ENCODE peak calls at places on chromosomes 2 and 18, in nine cellular contexts. One of them, this sample, is unnamed.
A peak's percentile ranks its signal among the peaks of the same experiment; 100 is the strongest.

GRCh38 chr2:170824526-170825015 is 7.9 kb downstream of the GAD1 start:
- DNase-seq in GM19239: no peak
- DNase-seq in fibroblast of the conjunctiva: no peak
- DNase-seq in coronary artery: no peak
- DNase-seq in stimulated activated CD4-positive, alpha-beta T cell treated with anti-CD3 and anti-CD28 coated beads, Interleukin-15, amount 100 ng/mL, for 24 hours: no peak
- DNase-seq in activated CD4-positive, alpha-beta T cell treated with anti-CD3 and anti-CD28 coated beads, Interleukin-2, amount 10 ng/mL, durations not matched to agents 7 days and 5 days: no peak
- DNase-seq in amygdala: no peak
- DNase-seq in iris pigment epithelial cell: no peak
- DNase-seq in head of caudate nucleus: no peak
- DNase-seq in this sample: no peak

GRCh38 chr2:9473985-9474360 is 378 bp upstream of the IAH1 start:
- DNase-seq in GM19239: peak; percentile 56
- DNase-seq in fibroblast of the conjunctiva: no peak
- DNase-seq in coronary artery: no peak
- DNase-seq in stimulated activated CD4-positive, alpha-beta T cell treated with anti-CD3 and anti-CD28 coated beads, Interleukin-15, amount 100 ng/mL, for 24 hours: peak; percentile 71
- DNase-seq in activated CD4-positive, alpha-beta T cell treated with anti-CD3 and anti-CD28 coated beads, Interleukin-2, amount 10 ng/mL, durations not matched to agents 7 days and 5 days: peak; percentile 79
- DNase-seq in amygdala: peak; percentile 63
- DNase-seq in iris pigment epithelial cell: peak; percentile 22
- DNase-seq in head of caudate nucleus: peak; percentile 76
- DNase-seq in this sample: no peak

GRCh38 chr18:9750606-9751304 is 42.7 kb downstream of the RAB31 start:
- DNase-seq in GM19239: no peak
- DNase-seq in fibroblast of the conjunctiva: no peak
- DNase-seq in coronary artery: peak; percentile 9
- DNase-seq in stimulated activated CD4-positive, alpha-beta T cell treated with anti-CD3 and anti-CD28 coated beads, Interleukin-15, amount 100 ng/mL, for 24 hours: no peak
- DNase-seq in activated CD4-positive, alpha-beta T cell treated with anti-CD3 and anti-CD28 coated beads, Interleukin-2, amount 10 ng/mL, durations not matched to agents 7 days and 5 days: no peak
- DNase-seq in amygdala: no peak
- DNase-seq in iris pigment epithelial cell: no peak
- DNase-seq in head of caudate nucleus: no peak
- DNase-seq in this sample: no peak

GRCh38 chr2:29742641-29743040 is 178.7 kb downstream of the ALK start:
- DNase-seq in GM19239: no peak
- DNase-seq in fibroblast of the conjunctiva: no peak
- DNase-seq in coronary artery: no peak
- DNase-seq in stimulated activated CD4-positive, alpha-beta T cell treated with anti-CD3 and anti-CD28 coated beads, Interleukin-15, amount 100 ng/mL, for 24 hours: no peak
- DNase-seq in activated CD4-positive, alpha-beta T cell treated with anti-CD3 and anti-CD28 coated beads, Interleukin-2, amount 10 ng/mL, durations not matched to agents 7 days and 5 days: no peak
- DNase-seq in amygdala: peak; percentile 5
- DNase-seq in iris pigment epithelial cell: no peak
- DNase-seq in head of caudate nucleus: peak; percentile 9
- DNase-seq in this sample: no peak

GRCh38 chr2:239601880-239602279 is 201.1 kb upstream of the HDAC4 start:
- DNase-seq in GM19239: no peak
- DNase-seq in fibroblast of the conjunctiva: no peak
- DNase-seq in coronary artery: peak; percentile 55
- DNase-seq in stimulated activated CD4-positive, alpha-beta T cell treated with anti-CD3 and anti-CD28 coated beads, Interleukin-15, amount 100 ng/mL, for 24 hours: no peak
- DNase-seq in activated CD4-positive, alpha-beta T cell treated with anti-CD3 and anti-CD28 coated beads, Interleukin-2, amount 10 ng/mL, durations not matched to agents 7 days and 5 days: no peak
- DNase-seq in amygdala: no peak
- DNase-seq in iris pigment epithelial cell: no peak
- DNase-seq in head of caudate nucleus: no peak
- DNase-seq in this sample: no peak

GRCh38 chr2:70397186-70397585 is 95.3 kb upstream of the FAM136A start:
- DNase-seq in GM19239: no peak
- DNase-seq in fibroblast of the conjunctiva: no peak
- DNase-seq in coronary artery: no peak
- DNase-seq in stimulated activated CD4-positive, alpha-beta T cell treated with anti-CD3 and anti-CD28 coated beads, Interleukin-15, amount 100 ng/mL, for 24 hours: no peak
- DNase-seq in activated CD4-positive, alpha-beta T cell treated with anti-CD3 and anti-CD28 coated beads, Interleukin-2, amount 10 ng/mL, durations not matched to agents 7 days and 5 days: no peak
- DNase-seq in amygdala: no peak
- DNase-seq in iris pigment epithelial cell: no peak
- DNase-seq in head of caudate nucleus: no peak
- DNase-seq in this sample: no peak

GRCh38 chr2:170170281-170171035 is 7.5 kb upstream of the MYO3B start:
- DNase-seq in GM19239: no peak
- DNase-seq in fibroblast of the conjunctiva: no peak
- DNase-seq in coronary artery: no peak
- DNase-seq in stimulated activated CD4-positive, alpha-beta T cell treated with anti-CD3 and anti-CD28 coated beads, Interleukin-15, amount 100 ng/mL, for 24 hours: no peak
- DNase-seq in activated CD4-positive, alpha-beta T cell treated with anti-CD3 and anti-CD28 coated beads, Interleukin-2, amount 10 ng/mL, durations not matched to agents 7 days and 5 days: no peak
- DNase-seq in amygdala: no peak
- DNase-seq in iris pigment epithelial cell: no peak
- DNase-seq in head of caudate nucleus: no peak
- DNase-seq in this sample: no peak

GRCh38 chr18:50644807-50645206 is 84.9 kb downstream of the MAPK4 start:
- DNase-seq in GM19239: no peak
- DNase-seq in fibroblast of the conjunctiva: no peak
- DNase-seq in coronary artery: no peak
- DNase-seq in stimulated activated CD4-positive, alpha-beta T cell treated with anti-CD3 and anti-CD28 coated beads, Interleukin-15, amount 100 ng/mL, for 24 hours: no peak
- DNase-seq in activated CD4-positive, alpha-beta T cell treated with anti-CD3 and anti-CD28 coated beads, Interleukin-2, amount 10 ng/mL, durations not matched to agents 7 days and 5 days: no peak
- DNase-seq in amygdala: no peak
- DNase-seq in iris pigment epithelial cell: peak; percentile 28
- DNase-seq in head of caudate nucleus: no peak
- DNase-seq in this sample: peak; percentile 65

GRCh38 chr18:41128545-41128944 is 826.5 kb upstream of the PIK3C3 start:
- DNase-seq in GM19239: no peak
- DNase-seq in fibroblast of the conjunctiva: no peak
- DNase-seq in coronary artery: no peak
- DNase-seq in stimulated activated CD4-positive, alpha-beta T cell treated with anti-CD3 and anti-CD28 coated beads, Interleukin-15, amount 100 ng/mL, for 24 hours: no peak
- DNase-seq in activated CD4-positive, alpha-beta T cell treated with anti-CD3 and anti-CD28 coated beads, Interleukin-2, amount 10 ng/mL, durations not matched to agents 7 days and 5 days: no peak
- DNase-seq in amygdala: no peak
- DNase-seq in iris pigment epithelial cell: peak; percentile 86
- DNase-seq in head of caudate nucleus: no peak
- DNase-seq in this sample: no peak

GRCh38 chr2:56195563-56195962 is 11.8 kb downstream of the CCDC85A start:
- DNase-seq in GM19239: no peak
- DNase-seq in fibroblast of the conjunctiva: no peak
- DNase-seq in coronary artery: no peak
- DNase-seq in stimulated activated CD4-positive, alpha-beta T cell treated with anti-CD3 and anti-CD28 coated beads, Interleukin-15, amount 100 ng/mL, for 24 hours: no peak
- DNase-seq in activated CD4-positive, alpha-beta T cell treated with anti-CD3 and anti-CD28 coated beads, Interleukin-2, amount 10 ng/mL, durations not matched to agents 7 days and 5 days: no peak
- DNase-seq in amygdala: no peak
- DNase-seq in iris pigment epithelial cell: peak; percentile 69
- DNase-seq in head of caudate nucleus: no peak
- DNase-seq in this sample: no peak

GRCh38 chr2:205706769-205707375 is 24.6 kb downstream of the NRP2 start:
- DNase-seq in GM19239: peak; percentile 34
- DNase-seq in fibroblast of the conjunctiva: no peak
- DNase-seq in coronary artery: no peak
- DNase-seq in stimulated activated CD4-positive, alpha-beta T cell treated with anti-CD3 and anti-CD28 coated beads, Interleukin-15, amount 100 ng/mL, for 24 hours: peak; percentile 52
- DNase-seq in activated CD4-positive, alpha-beta T cell treated with anti-CD3 and anti-CD28 coated beads, Interleukin-2, amount 10 ng/mL, durations not matched to agents 7 days and 5 days: peak; percentile 54
- DNase-seq in amygdala: peak; percentile 62
- DNase-seq in iris pigment epithelial cell: peak; percentile 98
- DNase-seq in head of caudate nucleus: no peak
- DNase-seq in this sample: no peak

GRCh38 chr2:157418215-157418614 is 25.7 kb downstream of the CYTIP start:
- DNase-seq in GM19239: no peak
- DNase-seq in fibroblast of the conjunctiva: no peak
- DNase-seq in coronary artery: no peak
- DNase-seq in stimulated activated CD4-positive, alpha-beta T cell treated with anti-CD3 and anti-CD28 coated beads, Interleukin-15, amount 100 ng/mL, for 24 hours: no peak
- DNase-seq in activated CD4-positive, alpha-beta T cell treated with anti-CD3 and anti-CD28 coated beads, Interleukin-2, amount 10 ng/mL, durations not matched to agents 7 days and 5 days: peak; percentile 57
- DNase-seq in amygdala: no peak
- DNase-seq in iris pigment epithelial cell: no peak
- DNase-seq in head of caudate nucleus: no peak
- DNase-seq in this sample: no peak

GRCh38 chr2:239928457-239929350 is 96.4 kb downstream of the NDUFA10 start:
- DNase-seq in GM19239: no peak
- DNase-seq in fibroblast of the conjunctiva: no peak
- DNase-seq in coronary artery: peak; percentile 69
- DNase-seq in stimulated activated CD4-positive, alpha-beta T cell treated with anti-CD3 and anti-CD28 coated beads, Interleukin-15, amount 100 ng/mL, for 24 hours: no peak
- DNase-seq in activated CD4-positive, alpha-beta T cell treated with anti-CD3 and anti-CD28 coated beads, Interleukin-2, amount 10 ng/mL, durations not matched to agents 7 days and 5 days: no peak
- DNase-seq in amygdala: peak; percentile 91
- DNase-seq in iris pigment epithelial cell: no peak
- DNase-seq in head of caudate nucleus: peak; percentile 85
- DNase-seq in this sample: peak; percentile 72

GRCh38 chr18:62187543-62188378 is 706 bp downstream of the RELCH start:
- DNase-seq in GM19239: no peak
- DNase-seq in fibroblast of the conjunctiva: no peak
- DNase-seq in coronary artery: peak; percentile 71
- DNase-seq in stimulated activated CD4-positive, alpha-beta T cell treated with anti-CD3 and anti-CD28 coated beads, Interleukin-15, amount 100 ng/mL, for 24 hours: peak; percentile 37
- DNase-seq in activated CD4-positive, alpha-beta T cell treated with anti-CD3 and anti-CD28 coated beads, Interleukin-2, amount 10 ng/mL, durations not matched to agents 7 days and 5 days: peak; percentile 36
- DNase-seq in amygdala: peak; percentile 17
- DNase-seq in iris pigment epithelial cell: peak; percentile 37
- DNase-seq in head of caudate nucleus: peak; percentile 42
- DNase-seq in this sample: no peak

GRCh38 chr2:30382995-30383394 is 64.1 kb upstream of the LCLAT1 start:
- DNase-seq in GM19239: no peak
- DNase-seq in fibroblast of the conjunctiva: no peak
- DNase-seq in coronary artery: no peak
- DNase-seq in stimulated activated CD4-positive, alpha-beta T cell treated with anti-CD3 and anti-CD28 coated beads, Interleukin-15, amount 100 ng/mL, for 24 hours: no peak
- DNase-seq in activated CD4-positive, alpha-beta T cell treated with anti-CD3 and anti-CD28 coated beads, Interleukin-2, amount 10 ng/mL, durations not matched to agents 7 days and 5 days: no peak
- DNase-seq in amygdala: peak; percentile 11
- DNase-seq in iris pigment epithelial cell: no peak
- DNase-seq in head of caudate nucleus: no peak
- DNase-seq in this sample: no peak

GRCh38 chr2:100621371-100621910 is 58.6 kb downstream of the PDCL3 start:
- DNase-seq in GM19239: no peak
- DNase-seq in fibroblast of the conjunctiva: no peak
- DNase-seq in coronary artery: no peak
- DNase-seq in stimulated activated CD4-positive, alpha-beta T cell treated with anti-CD3 and anti-CD28 coated beads, Interleukin-15, amount 100 ng/mL, for 24 hours: no peak
- DNase-seq in activated CD4-positive, alpha-beta T cell treated with anti-CD3 and anti-CD28 coated beads, Interleukin-2, amount 10 ng/mL, durations not matched to agents 7 days and 5 days: no peak
- DNase-seq in amygdala: no peak
- DNase-seq in iris pigment epithelial cell: no peak
- DNase-seq in head of caudate nucleus: no peak
- DNase-seq in this sample: peak; percentile 4

GRCh38 chr2:11071207-11071606 is 84.1 kb upstream of the SLC66A3 start:
- DNase-seq in GM19239: no peak
- DNase-seq in fibroblast of the conjunctiva: no peak
- DNase-seq in coronary artery: peak; percentile 45
- DNase-seq in stimulated activated CD4-positive, alpha-beta T cell treated with anti-CD3 and anti-CD28 coated beads, Interleukin-15, amount 100 ng/mL, for 24 hours: peak; percentile 24
- DNase-seq in activated CD4-positive, alpha-beta T cell treated with anti-CD3 and anti-CD28 coated beads, Interleukin-2, amount 10 ng/mL, durations not matched to agents 7 days and 5 days: no peak
- DNase-seq in amygdala: no peak
- DNase-seq in iris pigment epithelial cell: peak; percentile 25
- DNase-seq in head of caudate nucleus: no peak
- DNase-seq in this sample: no peak

GRCh38 chr2:37583867-37584266 is 87.6 kb downstream of the CDC42EP3 start:
- DNase-seq in GM19239: no peak
- DNase-seq in fibroblast of the conjunctiva: no peak
- DNase-seq in coronary artery: no peak
- DNase-seq in stimulated activated CD4-positive, alpha-beta T cell treated with anti-CD3 and anti-CD28 coated beads, Interleukin-15, amount 100 ng/mL, for 24 hours: no peak
- DNase-seq in activated CD4-positive, alpha-beta T cell treated with anti-CD3 and anti-CD28 coated beads, Interleukin-2, amount 10 ng/mL, durations not matched to agents 7 days and 5 days: no peak
- DNase-seq in amygdala: no peak
- DNase-seq in iris pigment epithelial cell: no peak
- DNase-seq in head of caudate nucleus: no peak
- DNase-seq in this sample: no peak

GRCh38 chr2:75557474-75558131 is 3.1 kb downstream of the EVA1A start:
- DNase-seq in GM19239: no peak
- DNase-seq in fibroblast of the conjunctiva: no peak
- DNase-seq in coronary artery: no peak
- DNase-seq in stimulated activated CD4-positive, alpha-beta T cell treated with anti-CD3 and anti-CD28 coated beads, Interleukin-15, amount 100 ng/mL, for 24 hours: no peak
- DNase-seq in activated CD4-positive, alpha-beta T cell treated with anti-CD3 and anti-CD28 coated beads, Interleukin-2, amount 10 ng/mL, durations not matched to agents 7 days and 5 days: no peak
- DNase-seq in amygdala: no peak
- DNase-seq in iris pigment epithelial cell: no peak
- DNase-seq in head of caudate nucleus: no peak
- DNase-seq in this sample: no peak

GRCh38 chr18:76562286-76562840 is 67.3 kb upstream of the ZNF516 start:
- DNase-seq in GM19239: no peak
- DNase-seq in fibroblast of the conjunctiva: no peak
- DNase-seq in coronary artery: no peak
- DNase-seq in stimulated activated CD4-positive, alpha-beta T cell treated with anti-CD3 and anti-CD28 coated beads, Interleukin-15, amount 100 ng/mL, for 24 hours: no peak
- DNase-seq in activated CD4-positive, alpha-beta T cell treated with anti-CD3 and anti-CD28 coated beads, Interleukin-2, amount 10 ng/mL, durations not matched to agents 7 days and 5 days: no peak
- DNase-seq in amygdala: no peak
- DNase-seq in iris pigment epithelial cell: no peak
- DNase-seq in head of caudate nucleus: no peak
- DNase-seq in this sample: no peak

GRCh38 chr2:39723946-39724827 is 54.9 kb downstream of the THUMPD2 start:
- DNase-seq in GM19239: no peak
- DNase-seq in fibroblast of the conjunctiva: no peak
- DNase-seq in coronary artery: no peak
- DNase-seq in stimulated activated CD4-positive, alpha-beta T cell treated with anti-CD3 and anti-CD28 coated beads, Interleukin-15, amount 100 ng/mL, for 24 hours: no peak
- DNase-seq in activated CD4-positive, alpha-beta T cell treated with anti-CD3 and anti-CD28 coated beads, Interleukin-2, amount 10 ng/mL, durations not matched to agents 7 days and 5 days: no peak
- DNase-seq in amygdala: no peak
- DNase-seq in iris pigment epithelial cell: no peak
- DNase-seq in head of caudate nucleus: no peak
- DNase-seq in this sample: no peak

GRCh38 chr2:232502901-232503791 is 15.5 kb upstream of the ECEL1 start:
- DNase-seq in GM19239: no peak
- DNase-seq in fibroblast of the conjunctiva: no peak
- DNase-seq in coronary artery: no peak
- DNase-seq in stimulated activated CD4-positive, alpha-beta T cell treated with anti-CD3 and anti-CD28 coated beads, Interleukin-15, amount 100 ng/mL, for 24 hours: peak; percentile 51
- DNase-seq in activated CD4-positive, alpha-beta T cell treated with anti-CD3 and anti-CD28 coated beads, Interleukin-2, amount 10 ng/mL, durations not matched to agents 7 days and 5 days: no peak
- DNase-seq in amygdala: peak; percentile 20
- DNase-seq in iris pigment epithelial cell: no peak
- DNase-seq in head of caudate nucleus: peak; percentile 37
- DNase-seq in this sample: no peak

GRCh38 chr2:127404466-127405251 is 13.6 kb upstream of the PROC start:
- DNase-seq in GM19239: no peak
- DNase-seq in fibroblast of the conjunctiva: no peak
- DNase-seq in coronary artery: no peak
- DNase-seq in stimulated activated CD4-positive, alpha-beta T cell treated with anti-CD3 and anti-CD28 coated beads, Interleukin-15, amount 100 ng/mL, for 24 hours: no peak
- DNase-seq in activated CD4-positive, alpha-beta T cell treated with anti-CD3 and anti-CD28 coated beads, Interleukin-2, amount 10 ng/mL, durations not matched to agents 7 days and 5 days: no peak
- DNase-seq in amygdala: no peak
- DNase-seq in iris pigment epithelial cell: no peak
- DNase-seq in head of caudate nucleus: no peak
- DNase-seq in this sample: no peak

GRCh38 chr18:79786781-79787526 is 10.8 kb upstream of the KCNG2 start:
- DNase-seq in GM19239: no peak
- DNase-seq in fibroblast of the conjunctiva: no peak
- DNase-seq in coronary artery: no peak
- DNase-seq in stimulated activated CD4-positive, alpha-beta T cell treated with anti-CD3 and anti-CD28 coated beads, Interleukin-15, amount 100 ng/mL, for 24 hours: no peak
- DNase-seq in activated CD4-positive, alpha-beta T cell treated with anti-CD3 and anti-CD28 coated beads, Interleukin-2, amount 10 ng/mL, durations not matched to agents 7 days and 5 days: no peak
- DNase-seq in amygdala: no peak
- DNase-seq in iris pigment epithelial cell: peak; percentile 91
- DNase-seq in head of caudate nucleus: no peak
- DNase-seq in this sample: peak; percentile 29

GRCh38 chr18:58091099-58091611 is 47.1 kb downstream of the NEDD4L start:
- DNase-seq in GM19239: no peak
- DNase-seq in fibroblast of the conjunctiva: no peak
- DNase-seq in coronary artery: no peak
- DNase-seq in stimulated activated CD4-positive, alpha-beta T cell treated with anti-CD3 and anti-CD28 coated beads, Interleukin-15, amount 100 ng/mL, for 24 hours: no peak
- DNase-seq in activated CD4-positive, alpha-beta T cell treated with anti-CD3 and anti-CD28 coated beads, Interleukin-2, amount 10 ng/mL, durations not matched to agents 7 days and 5 days: no peak
- DNase-seq in amygdala: no peak
- DNase-seq in iris pigment epithelial cell: no peak
- DNase-seq in head of caudate nucleus: no peak
- DNase-seq in this sample: no peak

GRCh38 chr2:109129921-109130725 is 1.1 kb downstream of the SH3RF3 start:
- DNase-seq in GM19239: no peak
- DNase-seq in fibroblast of the conjunctiva: no peak
- DNase-seq in coronary artery: peak; percentile 80
- DNase-seq in stimulated activated CD4-positive, alpha-beta T cell treated with anti-CD3 and anti-CD28 coated beads, Interleukin-15, amount 100 ng/mL, for 24 hours: peak; percentile 37
- DNase-seq in activated CD4-positive, alpha-beta T cell treated with anti-CD3 and anti-CD28 coated beads, Interleukin-2, amount 10 ng/mL, durations not matched to agents 7 days and 5 days: no peak
- DNase-seq in amygdala: no peak
- DNase-seq in iris pigment epithelial cell: peak; percentile 57
- DNase-seq in head of caudate nucleus: peak; percentile 17
- DNase-seq in this sample: peak; percentile 79

This sample was measured in cardiac septum.